ENCODE peak calls at places on chromosomes 16 and 17, in five cellular contexts. N is H1, K is mesenchymal stem cell, O is H9, D is trophoblast cell. G is an unnamed sample.

GRCh38 chr17:83190601-83191387 is 111.4 kb downstream of the METRNL start:
- DNase-seq in N (no peak), O (no peak), K (no peak), D (no peak), G (no peak)

GRCh38 chr17:46847204-46848191 is 3.9 kb upstream of the WNT9B start:
- DNase-seq in N (no peak), K (no peak), D (no peak), O (peak), G (no peak)

GRCh38 chr17:8922451-8922850 is 43.1 kb downstream of the PIK3R5 start:
- DNase-seq in D (peak), O (no peak), K (peak), N (no peak), G (no peak)

GRCh38 chr17:39073916-39074315 is 77.5 kb downstream of the PLXDC1 start:
- DNase-seq in N (no peak), D (no peak), O (no peak), K (no peak), G (no peak)

GRCh38 chr16:16120382-16121184 is 102.7 kb downstream of the ABCC6 start:
- DNase-seq in N (no peak), O (no peak), D (no peak), K (no peak), G (no peak)

GRCh38 chr17:16239931-16240330 is 22.9 kb downstream of the PIGL start:
- DNase-seq in N (no peak), D (no peak), K (no peak), O (no peak), G (no peak)

GRCh38 chr17:2362416-2362815 is 25.1 kb downstream of the SGSM2 start:
- DNase-seq in O (no peak), N (no peak), D (no peak), K (no peak), G (no peak)

GRCh38 chr17:72460711-72461110 is 339.9 kb downstream of the SOX9 start:
- DNase-seq in O (no peak), N (no peak), D (no peak), K (no peak), G (no peak)

GRCh38 chr17:3535253-3535995 is 22.2 kb downstream of the TRPV3 start:
- DNase-seq in D (no peak), N (peak), O (peak), K (peak), G (peak)

GRCh38 chr16:27802664-27803450 is 252.9 kb downstream of the KATNIP start:
- DNase-seq in D (no peak), N (no peak), O (no peak), K (no peak), G (no peak)

GRCh38 chr16:73161977-73162376 is 114.0 kb upstream of the ZFHX3 start:
- DNase-seq in K (no peak), N (no peak), O (no peak), D (no peak), G (no peak)

GRCh38 chr17:7997186-7997585 is 5.2 kb upstream of the GUCY2D start:
- DNase-seq in N (no peak), K (peak), D (no peak), O (peak), G (no peak)

GRCh38 chr17:45311762-45312476 is 4.9 kb downstream of the MAP3K14 start:
- DNase-seq in K (peak), N (no peak), O (no peak), D (peak), G (no peak)
- H2BK12ac ChIP-seq in K (no peak), N (no peak), O (no peak), D (no peak), G (no peak)

GRCh38 chr17:1109606-1110523 is 69.9 kb downstream of the ABR start:
- DNase-seq in K (peak), O (peak), N (peak), D (no peak), G (no peak)

GRCh38 chr17:1112875-1113274 is 66.9 kb downstream of the ABR start:
- DNase-seq in D (no peak), K (peak), N (peak), O (peak), G (no peak)

GRCh38 chr17:1110524-1110843 is 69.3 kb downstream of the ABR start:
- DNase-seq in K (no peak), N (peak), O (no peak), D (no peak), G (no peak)

GRCh38 chr17:1111599-1112443 is 68.0 kb downstream of the ABR start:
- DNase-seq in K (no peak), N (no peak), O (no peak), D (no peak), G (no peak)

GRCh38 chr17:1110844-1111598 is 68.8 kb downstream of the ABR start:
- DNase-seq in O (peak), K (peak), D (peak), N (peak), G (no peak)
- H4K8ac ChIP-seq in O (no peak), K (peak), D (no peak), N (peak), G (no peak)

GRCh38 chr16:50099957-50100648 is 34.3 kb downstream of the HEATR3 start:
- DNase-seq in N (no peak), O (no peak), D (no peak), K (no peak), G (no peak)

GRCh38 chr16:50102046-50102756 is 36.4 kb downstream of the HEATR3 start:
- DNase-seq in D (no peak), N (no peak), K (peak), O (no peak), G (no peak)

GRCh38 chr16:50103764-50104163 is 38.0 kb downstream of the HEATR3 start:
- DNase-seq in O (no peak), D (no peak), K (peak), N (no peak), G (no peak)
- H2BK12ac ChIP-seq in O (no peak), D (no peak), K (no peak), N (no peak), G (no peak)

GRCh38 chr17:81340606-81341346 is 45.7 kb upstream of the SLC38A10 start:
- DNase-seq in O (peak), N (peak), D (no peak), K (peak), G (no peak)
- H4K8ac ChIP-seq in O (no peak), N (peak), D (no peak), K (peak), G (no peak)

GRCh38 chr16:75103994-75104393 is 12.6 kb downstream of the LDHD start:
- DNase-seq in D (no peak), K (no peak), O (no peak), N (no peak), G (no peak)
- H2BK12ac ChIP-seq in D (no peak), K (no peak), O (no peak), N (no peak), G (no peak)

DNA sequence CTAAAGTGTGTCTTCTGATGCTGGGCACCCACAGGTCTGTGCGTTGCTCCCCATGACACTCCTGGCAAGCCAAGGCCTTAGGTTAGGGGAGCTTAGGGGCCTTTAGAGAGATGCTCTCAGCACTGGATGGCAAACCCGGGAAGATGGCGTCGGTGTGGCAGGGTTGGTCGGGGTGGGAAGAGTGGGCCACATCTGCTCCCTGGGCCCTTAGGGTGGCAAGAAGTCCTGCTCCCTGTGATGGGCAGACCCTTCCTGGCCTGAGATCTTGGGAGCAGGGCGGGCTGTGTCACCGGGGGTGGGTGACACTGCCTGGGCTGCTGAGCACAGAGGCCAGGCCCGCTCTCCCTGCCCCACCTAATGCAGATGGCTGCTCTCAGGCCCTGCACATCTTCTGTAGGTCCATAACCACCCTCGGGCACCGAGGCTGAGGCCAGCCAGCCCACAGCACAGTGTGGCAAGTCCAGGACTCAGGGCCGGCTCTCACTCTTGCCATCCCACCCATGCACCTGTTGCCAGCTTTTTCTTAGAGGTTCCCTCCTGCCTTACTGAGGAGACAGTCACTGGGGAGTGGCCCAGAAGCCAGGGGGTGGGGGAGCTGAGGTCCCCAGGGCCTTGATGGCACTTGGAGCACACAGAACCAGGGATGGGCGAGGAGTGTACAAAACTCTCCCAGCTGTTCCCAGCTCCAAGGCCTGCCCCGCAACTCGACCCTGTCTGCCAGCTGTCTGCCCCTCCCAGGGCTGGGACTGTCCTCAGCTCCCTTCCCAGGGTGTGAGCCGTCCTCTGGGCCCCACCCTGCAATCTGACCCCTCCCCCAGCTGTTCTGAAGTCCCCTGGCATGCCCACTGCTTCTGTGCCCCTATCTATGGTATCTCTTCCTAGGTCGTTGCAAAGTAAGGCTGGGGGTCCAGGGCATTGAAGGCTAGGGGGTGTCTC is 4.4 kb upstream of the MTSS2 start:
- DNase-seq in D (no peak), K (no peak), N (no peak), O (no peak), G (no peak)
- H4K8ac ChIP-seq in D (no peak), K (peak), N (no peak), O (no peak), G (no peak)